ENCODE peak calls at places on chromosomes 1 and 21, in four cellular contexts. U is fibroblast of lung, G is SK-N-SH, X is GM23248. O is an unnamed sample. For H3K27me3, the result is how much of the 10 kb centered on the place peaks cover.

GRCh38 chr1:155077758-155078495 is 710 bp upstream of the EFNA3 start:
- DNase-seq in U (no peak), G (no peak), X (peak), O (no peak)

GRCh38 chr1:91608876-91609275 is 108.2 kb downstream of the CDC7 start:
- DNase-seq in U (peak), G (no peak), X (peak), O (peak)

GRCh38 chr1:172537827-172538391 is 5.0 kb downstream of the SUCO start:
- DNase-seq in U (no peak), G (peak), X (peak), O (peak)

GRCh38 chr1:158075078-158075477 is 81.6 kb downstream of the KIRREL1 start:
- DNase-seq in U (no peak), G (no peak), X (no peak), O (no peak)

GRCh38 chr1:58818075-58818474 is 34.2 kb upstream of the JUN start:
- DNase-seq in U (peak), G (no peak), X (peak), O (no peak)

GRCh38 chr1:87333692-87334347 is 5.1 kb downstream of the LMO4 start:
- DNase-seq in U (peak), G (no peak), X (peak), O (no peak)

GRCh38 chr21:41703857-41704501 is 62.9 kb downstream of the RIPK4 start:
- DNase-seq in U (no peak), G (no peak), X (no peak), O (no peak)

GRCh38 chr21:39696196-39696595 is 48.8 kb upstream of the IGSF5 start:
- DNase-seq in U (no peak), G (no peak), X (no peak), O (no peak)

GRCh38 chr1:212701910-212702309 is 2.3 kb upstream of the BATF3 start:
- DNase-seq in U (no peak), G (no peak), X (no peak), O (no peak)

GRCh38 chr1:20211511-20211931 is 25.2 kb upstream of the PLA2G2C start:
- DNase-seq in U (peak), G (no peak), X (peak), O (no peak)

GRCh38 chr1:64231153-64231552 is 27.7 kb downstream of the UBE2U start:
- DNase-seq in U (no peak), G (no peak), X (no peak), O (no peak)

GRCh38 chr21:38613686-38614085 is 115.4 kb upstream of the ERG start:
- DNase-seq in U (no peak), G (no peak), X (no peak), O (no peak)

GRCh38 chr1:38063616-38064015 is 17.0 kb upstream of the POU3F1 start:
- DNase-seq in U (no peak), G (no peak), X (no peak), O (peak)

GRCh38 chr1:24536391-24536840 is 19.5 kb upstream of the NCMAP start:
- DNase-seq in U (peak), G (peak), X (no peak), O (no peak)

GRCh38 chr1:2540816-2541492 is 10.9 kb upstream of the HES5 start:
- DNase-seq in U (no peak), G (peak), X (no peak), O (no peak)

GRCh38 chr1:25692560-25692959 is 76.0 kb downstream of the MAN1C1 start:
- DNase-seq in U (no peak), G (peak), X (no peak), O (peak)

GRCh38 chr1:244049969-244050834 is 881 bp upstream of the ZBTB18 start:
- DNase-seq in U (no peak), G (no peak), X (peak), O (peak)

GRCh38 chr1:41558761-41559171 is 74.3 kb upstream of the EDN2 start:
- DNase-seq in U (no peak), G (no peak), X (no peak), O (no peak)

GRCh38 chr1:115194571-115194970 is 105.3 kb upstream of the TSPAN2 start:
- DNase-seq in U (no peak), G (no peak), X (no peak), O (peak)

GRCh38 chr1:96845464-96845863 is 123.9 kb downstream of the PTBP2 start:
- DNase-seq in U (no peak), G (no peak), X (peak), O (peak)

GRCh38 chr1:9406111-9406510 is 113.4 kb downstream of the SPSB1 start:
- DNase-seq in U (no peak), G (no peak), X (no peak), O (no peak)

GRCh38 chr1:14970799-14971141 is 182.8 kb upstream of the TMEM51 start:
- DNase-seq in U (no peak), G (no peak), X (peak), O (no peak)

GRCh38 chr1:13730751-13731482 is 30.9 kb downstream of the PRDM2 start:
- DNase-seq in U (no peak), G (no peak), X (no peak), O (no peak)

GRCh38 chr1:177620636-177621190 is 349.1 kb downstream of the SEC16B start:
- DNase-seq in U (no peak), G (peak), X (peak), O (peak)

GRCh38 chr21:27079807-27080206 is 112.9 kb upstream of the ADAMTS5 start:
- DNase-seq in U (no peak), G (no peak), X (no peak), O (no peak)

GRCh38 chr1:90879281-90879680 is 142.6 kb downstream of the ZNF644 start:
- DNase-seq in U (peak), G (no peak), X (peak), O (peak)

GRCh38 chr1:21280482-21280881 is 9.8 kb downstream of the ECE1 start:
- DNase-seq in U (no peak), G (no peak), X (no peak), O (no peak)

GRCh38 chr1:225652726-225653462 is at the start of gene ENAH:
- DNase-seq in U (peak), G (peak), X (peak), O (peak)

GRCh38 chr1:42014823-42015222 is 96.1 kb upstream of the HIVEP3 start:
- DNase-seq in U (no peak), G (no peak), X (no peak), O (no peak)

GRCh38 chr1:239943761-239944160 is 147.9 kb upstream of the FMN2 start:
- DNase-seq in U (no peak), G (no peak), X (no peak), O (no peak)

GRCh38 chr1:202046227-202046626 is 35.8 kb downstream of the ELF3 start:
- DNase-seq in U (no peak), G (no peak), X (no peak), O (no peak)

GRCh38 chr1:209383422-209383821 is 200.1 kb upstream of the CAMK1G start:
- DNase-seq in U (no peak), G (no peak), X (no peak), O (no peak)

GRCh38 chr1:47849611-47850261 is 147.4 kb downstream of the TRABD2B start:
- DNase-seq in U (no peak), G (peak), X (no peak), O (no peak)

GRCh38 chr1:109546311-109547109 is 1.9 kb upstream of the GNAI3 start:
- DNase-seq in U (peak), G (peak), X (peak), O (peak)
- H3K27me3 ChIP-seq in U (under half), G (under half), X (under half), O (under half)

DNA sequence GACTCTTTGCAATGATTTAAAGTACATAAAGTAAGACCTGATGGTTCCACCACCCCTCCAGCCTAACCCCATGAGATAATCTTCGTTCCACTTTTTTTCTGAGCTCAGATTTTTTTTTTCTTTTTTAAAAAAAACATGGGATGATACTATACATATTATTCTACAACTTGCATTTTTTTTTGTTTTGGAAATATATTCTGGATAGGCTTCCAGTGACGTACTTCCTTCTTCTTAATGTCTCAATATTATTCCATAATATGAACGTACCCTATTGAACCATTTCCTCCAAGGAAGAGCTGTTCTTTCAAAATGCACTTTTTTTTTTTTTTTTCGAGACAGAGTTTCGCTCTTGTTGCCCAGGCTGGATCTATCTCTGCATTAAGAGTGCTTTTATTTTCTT is 1.6 kb downstream of the EDEM3 start:
- DNase-seq in U (no peak), G (no peak), X (no peak), O (no peak)
- H3K9ac ChIP-seq in U (no peak), G (peak), X (peak), O (no peak)

GRCh38 chr21:35749904-35750303 is 310.4 kb downstream of the SETD4 start:
- DNase-seq in U (no peak), G (no peak), X (no peak), O (no peak)
- H3K27me3 ChIP-seq in U (under half), G (under half), X (under half), O (under half)

GRCh38 chr1:94329276-94329675 is 88.9 kb upstream of the ABCD3 start:
- DNase-seq in U (no peak), G (no peak), X (peak), O (no peak)
- H3K9ac ChIP-seq in U (no peak), G (no peak), X (no peak), O (no peak)

GRCh38 chr1:1170215-1170890 is 3.3 kb upstream of the TTLL10 start:
- DNase-seq in U (no peak), G (no peak), X (no peak), O (no peak)

GRCh38 chr1:1173061-1173792 is 453 bp upstream of the TTLL10 start:
- DNase-seq in U (no peak), G (no peak), X (no peak), O (no peak)

GRCh38 chr1:1171551-1172340 is 1.9 kb upstream of the TTLL10 start:
- DNase-seq in U (no peak), G (peak), X (no peak), O (no peak)

GRCh38 chr1:1169429-1170214 is 4.1 kb upstream of the TTLL10 start:
- DNase-seq in U (no peak), G (no peak), X (no peak), O (no peak)

DNA sequence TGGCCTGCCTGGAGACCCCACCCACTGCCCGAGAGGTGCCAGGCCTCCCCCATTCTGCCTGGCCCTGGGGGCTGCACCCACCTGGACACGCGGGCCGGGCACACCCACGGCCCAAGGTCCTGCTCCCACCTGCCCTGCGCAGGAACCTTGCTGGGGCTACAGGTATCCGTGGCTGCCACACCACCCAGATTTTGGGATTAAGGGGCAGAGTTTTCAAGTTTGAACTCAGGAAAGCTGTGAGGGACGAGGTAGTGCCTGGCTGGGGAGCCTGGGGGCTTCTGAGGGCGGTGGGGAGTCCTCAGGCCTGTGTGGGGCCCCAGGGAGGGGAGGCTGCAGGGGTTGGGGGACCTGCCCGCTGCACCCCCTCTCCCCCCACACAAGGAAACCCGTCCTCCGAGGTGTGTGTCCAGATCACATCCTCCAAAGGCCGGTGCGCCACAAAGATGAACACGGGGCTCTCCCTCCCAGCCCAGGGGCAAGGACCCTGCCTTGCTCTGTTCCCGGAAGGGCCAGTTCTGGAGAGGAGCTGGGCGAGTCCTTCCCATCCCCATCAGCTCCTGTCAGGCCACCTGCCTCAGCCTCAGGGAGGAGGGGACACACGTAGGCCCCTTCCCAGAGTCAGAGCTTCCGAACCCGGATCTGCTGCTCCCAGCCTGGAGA is 2.7 kb upstream of the TTLL10 start:
- DNase-seq in U (no peak), G (no peak), X (no peak), O (no peak)
- H3K27me3 ChIP-seq in U (under half), G (under half), X (under half), O (under half)

GRCh38 chr1:156657971-156658319 is 16.0 kb downstream of the BCAN start:
- DNase-seq in U (no peak), G (no peak), X (no peak), O (no peak)

GRCh38 chr1:156655904-156656516 is 14.1 kb downstream of the BCAN start:
- DNase-seq in U (no peak), G (no peak), X (no peak), O (no peak)

GRCh38 chr1:156655151-156655903 is 13.4 kb downstream of the BCAN start:
- DNase-seq in U (no peak), G (no peak), X (no peak), O (no peak)

GRCh38 chr1:156657161-156657970 is 15.4 kb downstream of the BCAN start:
- DNase-seq in U (peak), G (peak), X (peak), O (peak)

DNA sequence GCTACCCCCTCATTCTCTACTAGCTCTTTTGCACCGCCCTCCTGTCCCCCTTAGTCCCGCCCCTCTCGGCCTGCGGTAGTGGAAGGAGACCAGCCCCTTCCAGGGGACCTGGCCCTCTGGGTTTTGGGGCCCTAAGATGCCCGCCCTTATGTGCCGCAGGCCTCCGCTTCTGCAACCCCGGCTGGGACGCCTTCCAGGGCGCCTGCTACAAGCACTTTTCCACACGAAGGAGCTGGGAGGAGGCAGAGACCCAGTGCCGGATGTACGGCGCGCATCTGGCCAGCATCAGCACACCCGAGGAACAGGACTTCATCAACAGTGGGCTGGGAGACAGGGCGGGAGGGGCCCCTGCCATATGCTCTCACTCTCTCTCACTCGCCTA is 14.9 kb downstream of the BCAN start:
- DNase-seq in U (peak), G (peak), X (peak), O (no peak)
- H3K9ac ChIP-seq in U (no peak), G (no peak), X (no peak), O (peak)

GRCh38 chr1:111908222-111908621 is 81.2 kb downstream of the KCND3 start:
- DNase-seq in U (no peak), G (no peak), X (no peak), O (no peak)
- H3K27me3 ChIP-seq in U (under half), G (under half), X (under half), O (under half)

GRCh38 chr1:201023517-201023902 is at the start of gene KIF21B:
- DNase-seq in U (peak), G (peak), X (peak), O (peak)
- H3K9ac ChIP-seq in U (no peak), G (peak), X (no peak), O (peak)

DNA sequence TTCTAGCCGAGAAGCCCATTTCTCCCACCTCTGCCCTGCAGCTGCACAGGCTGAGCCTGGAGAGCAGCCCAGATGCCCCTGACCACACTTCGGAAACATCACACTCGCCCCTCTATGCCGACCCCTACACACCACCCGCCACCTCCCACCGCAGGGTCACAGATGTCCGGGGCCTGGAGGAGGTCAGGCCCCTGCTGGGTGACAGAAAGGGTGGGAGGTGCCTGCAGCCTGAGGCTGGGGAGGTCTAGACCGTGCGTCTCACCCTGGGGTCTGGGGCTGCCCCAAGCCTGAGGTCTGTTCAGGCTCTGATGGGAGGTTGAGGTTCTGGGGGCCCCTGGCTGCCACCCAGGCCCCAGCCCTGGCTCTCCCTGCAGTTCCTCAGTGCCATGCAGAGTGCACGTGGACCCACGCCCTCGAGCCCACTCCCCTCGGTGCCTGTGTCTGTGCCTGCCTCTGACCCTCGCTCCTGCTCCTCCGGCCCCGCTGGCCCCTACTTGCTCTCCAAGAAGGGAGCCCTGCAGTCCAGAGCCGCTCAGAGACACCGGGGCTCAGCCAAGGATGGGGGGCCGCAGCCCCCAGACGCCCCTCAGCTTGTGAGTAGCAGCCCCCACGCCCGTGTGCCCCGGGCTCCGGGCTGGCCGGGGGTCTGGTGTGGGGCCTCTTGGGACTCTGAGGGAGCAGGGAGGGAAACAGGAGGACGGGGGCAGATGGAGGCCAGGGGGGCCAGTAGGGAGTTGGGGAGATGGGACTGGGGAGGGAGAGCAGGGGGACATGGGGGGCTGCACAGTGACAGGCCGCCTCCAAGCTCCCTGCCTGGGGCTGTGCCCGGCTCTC is 7.4 kb downstream of the PLEKHN1 start:
- DNase-seq in U (no peak), G (no peak), X (no peak), O (no peak)
- H3K27me3 ChIP-seq in U (under half), G (under half), X (under half), O (under half)

O was measured in mesendoderm.